ENCODE peak calls at places on chromosome 1, in four cellular contexts. A is cardiac muscle cell, K is H54, F is NCI-H1694 treated with DMSO at 0.1 percent for 48 hours. U is an unnamed sample.
A peak's percentile ranks its signal among the peaks of the same experiment; 100 is the strongest.

GRCh38 chr1:17569200-17570139 is 30.0 kb downstream of the ARHGEF10L start:
- DNase-seq in A (peak; percentile 19), K (peak; percentile 60), F (no peak), U (no peak)

GRCh38 chr1:178575611-178576331 is 62.9 kb downstream of the TEX35 start:
- DNase-seq in A (peak; percentile 32), K (no peak), F (no peak), U (no peak)

GRCh38 chr1:23423415-23424170 is 955 bp downstream of the TCEA3 start:
- DNase-seq in A (peak; percentile 59), K (no peak), F (no peak), U (no peak)

GRCh38 chr1:245807306-245807705 is 652.5 kb downstream of the KIF26B start:
- DNase-seq in A (no peak), K (no peak), F (peak; percentile 29), U (no peak)

GRCh38 chr1:185565314-185565713 is 168.9 kb upstream of the HMCN1 start:
- DNase-seq in A (peak; percentile 49), K (peak; percentile 9), F (peak; percentile 27), U (no peak)

GRCh38 chr1:20179369-20180172 is 6.3 kb upstream of the UBXN10 start:
- DNase-seq in A (no peak), K (no peak), F (no peak), U (no peak)

GRCh38 chr1:162674018-162674608 is 41.8 kb downstream of the DDR2 start:
- DNase-seq in A (no peak), K (no peak), F (no peak), U (no peak)

GRCh38 chr1:65953170-65953569 is 160.5 kb downstream of the PDE4B start:
- DNase-seq in A (no peak), K (no peak), F (no peak), U (no peak)

GRCh38 chr1:203744008-203744972 is 20.7 kb upstream of the LAX1 start:
- DNase-seq in A (no peak), K (no peak), F (no peak), U (no peak)

GRCh38 chr1:160404094-160404493 is 3.7 kb downstream of the VANGL2 start:
- DNase-seq in A (no peak), K (no peak), F (no peak), U (no peak)

GRCh38 chr1:41558761-41559171 is 74.3 kb upstream of the EDN2 start:
- DNase-seq in A (peak; percentile 38), K (no peak), F (no peak), U (no peak)

GRCh38 chr1:17004466-17005364 is 7.0 kb downstream of the ATP13A2 start:
- DNase-seq in A (no peak), K (no peak), F (no peak), U (no peak)

GRCh38 chr1:179007233-179007632 is 18.5 kb upstream of the FAM20B start:
- DNase-seq in A (no peak), K (no peak), F (no peak), U (no peak)

GRCh38 chr1:106755682-106756406 is 300.6 kb upstream of the PRMT6 start:
- DNase-seq in A (no peak), K (peak; percentile 2), F (no peak), U (no peak)

GRCh38 chr1:63877816-63878215 is 104.0 kb downstream of the ROR1 start:
- DNase-seq in A (no peak), K (peak; percentile 38), F (no peak), U (peak; percentile 63)

GRCh38 chr1:46008585-46008984 is 123.8 kb downstream of the PIK3R3 start:
- DNase-seq in A (no peak), K (no peak), F (no peak), U (no peak)

GRCh38 chr1:9425859-9426258 is 113.4 kb upstream of the SLC25A33 start:
- DNase-seq in A (no peak), K (no peak), F (no peak), U (no peak)

GRCh38 chr1:230103341-230104173 is 36.5 kb downstream of the GALNT2 start:
- DNase-seq in A (no peak), K (no peak), F (no peak), U (no peak)

GRCh38 chr1:221284028-221284427 is 404.8 kb downstream of the HLX start:
- DNase-seq in A (peak; percentile 34), K (no peak), F (no peak), U (no peak)

GRCh38 chr1:79005945-79006344 is 585 bp downstream of the ADGRL4 start:
- DNase-seq in A (no peak), K (no peak), F (no peak), U (no peak)

GRCh38 chr1:230823835-230824485 is 44.4 kb downstream of the C1orf198 start:
- DNase-seq in A (no peak), K (no peak), F (no peak), U (no peak)

GRCh38 chr1:203926025-203926540 is 64.7 kb downstream of the SNRPE start:
- DNase-seq in A (no peak), K (no peak), F (no peak), U (no peak)

GRCh38 chr1:201422436-201423030 is 1.0 kb upstream of the TNNI1 start:
- DNase-seq in A (no peak), K (no peak), F (peak; percentile 4), U (no peak)

GRCh38 chr1:152164542-152165136 is 5.6 kb upstream of the RPTN start:
- DNase-seq in A (no peak), K (no peak), F (no peak), U (no peak)

GRCh38 chr1:232627645-232628334 is 2.1 kb downstream of the SIPA1L2 start:
- DNase-seq in A (peak; percentile 42), K (peak; percentile 24), F (peak; percentile 73), U (peak; percentile 40)

GRCh38 chr1:51960262-51960661 is 30.2 kb downstream of the RAB3B start:
- DNase-seq in A (no peak), K (no peak), F (no peak), U (peak; percentile 74)

GRCh38 chr1:2547210-2548067 is 8.7 kb upstream of the TNFRSF14 start:
- DNase-seq in A (no peak), K (peak; percentile 52), F (no peak), U (no peak)

GRCh38 chr1:223402790-223403142 is 9.6 kb downstream of the CCDC185 start:
- DNase-seq in A (no peak), K (no peak), F (no peak), U (no peak)

GRCh38 chr1:99643021-99643779 is 2.7 kb upstream of the PALMD start:
- DNase-seq in A (no peak), K (no peak), F (no peak), U (no peak)

GRCh38 chr1:17913326-17914115 is 158.4 kb downstream of the ACTL8 start:
- DNase-seq in A (no peak), K (no peak), F (no peak), U (no peak)

U was measured in NCI-H524 treated with DMSO at 0.1 percent for 48 hours.